ENCODE peak calls at places on chromosomes 3 and 15, in seven cellular contexts. A is HuH-7.5; V is brain microvascular endothelial cell; X is AG20443; K is C1 segment of cervical spinal cord; U is dorsolateral prefrontal cortex; F is activated CD4-positive, alpha-beta memory T cell treated with anti-CD3 and anti-CD28 coated beads, Interleukin-2, amount 10 ng/mL, durations not matched to agents 7 days and 5 days. O is an unnamed sample.

GRCh38 chr3:4174760-4175159 is 128.4 kb upstream of the SETMAR start:
- DNase-seq in A (no peak), V (no peak), X (no peak), K (no peak), U (no peak), F (no peak), O (no peak)

GRCh38 chr3:193677734-193678133 is 84.7 kb downstream of the OPA1 start:
- DNase-seq in A (no peak), V (no peak), X (no peak), K (no peak), U (no peak), F (no peak), O (no peak)

GRCh38 chr15:25188551-25189101 is 233.8 kb downstream of the SNRPN start:
- DNase-seq in A (no peak), V (no peak), X (no peak), K (no peak), U (no peak), F (no peak), O (no peak)

GRCh38 chr15:31489801-31490646 is 163.4 kb downstream of the KLF13 start:
- DNase-seq in A (peak; percentile 79), V (peak; percentile 37), X (peak; percentile 84), K (no peak), U (peak; percentile 53), F (peak; percentile 53), O (peak; percentile 9)

GRCh38 chr3:52193059-52193458 is 4.9 kb upstream of the ALAS1 start:
- DNase-seq in A (no peak), V (no peak), X (peak; percentile 79), K (peak; percentile 26), U (peak; percentile 68), F (no peak), O (no peak)

GRCh38 chr3:93991286-93992030 is 11.5 kb downstream of the ARL13B start:
- DNase-seq in A (no peak), V (no peak), X (no peak), K (no peak), U (no peak), F (no peak), O (no peak)

GRCh38 chr3:100164730-100165129 is 50.4 kb upstream of the FILIP1L start:
- DNase-seq in A (no peak), V (no peak), X (no peak), K (no peak), U (no peak), F (no peak), O (no peak)

GRCh38 chr3:72597756-72598195 is 250.5 kb downstream of the SHQ1 start:
- DNase-seq in A (no peak), V (no peak), X (peak; percentile 38), K (no peak), U (no peak), F (no peak), O (no peak)

GRCh38 chr15:48855501-48856440 is 22.2 kb upstream of the EID1 start:
- DNase-seq in A (peak; percentile 19), V (peak; percentile 56), X (peak; percentile 59), K (no peak), U (no peak), F (no peak), O (peak; percentile 42)

GRCh38 chr3:71998995-71999673 is 214.2 kb upstream of the PROK2 start:
- DNase-seq in A (no peak), V (peak; percentile 57), X (peak; percentile 90), K (no peak), U (no peak), F (no peak), O (no peak)

GRCh38 chr15:90683371-90683770 is 33.8 kb upstream of the BLM start:
- DNase-seq in A (no peak), V (no peak), X (no peak), K (no peak), U (no peak), F (no peak), O (no peak)

GRCh38 chr15:81263477-81263876 is 60.5 kb downstream of the STARD5 start:
- DNase-seq in A (no peak), V (no peak), X (no peak), K (no peak), U (no peak), F (no peak), O (no peak)

GRCh38 chr3:81602781-81603180 is 158.7 kb downstream of the GBE1 start:
- DNase-seq in A (no peak), V (peak; percentile 32), X (peak; percentile 43), K (no peak), U (no peak), F (no peak), O (peak; percentile 20)

GRCh38 chr3:172746476-172746875 is 4.0 kb upstream of the ECT2 start:
- DNase-seq in A (no peak), V (no peak), X (peak; percentile 17), K (no peak), U (no peak), F (no peak), O (no peak)

GRCh38 chr3:33897306-33897705 is 98.9 kb downstream of the PDCD6IP start:
- DNase-seq in A (no peak), V (no peak), X (no peak), K (no peak), U (no peak), F (no peak), O (no peak)

GRCh38 chr15:89455535-89455934 is 40.8 kb downstream of the RHCG start:
- DNase-seq in A (no peak), V (no peak), X (no peak), K (no peak), U (no peak), F (no peak), O (no peak)

GRCh38 chr15:26564354-26564753 is 208.5 kb downstream of the GABRB3 start:
- DNase-seq in A (no peak), V (no peak), X (no peak), K (no peak), U (no peak), F (no peak), O (no peak)

O was measured in trophoblast cell.